ENCODE peak calls at places on chromosomes 16 and 17, in eight cellular contexts. R, L, P, O, S, A, J and E are unnamed samples.

GRCh38 chr17:7001562-7001961 is 5.7 kb downstream of the ALOX12 start:
- DNase-seq in A (no peak), O (no peak), P (no peak), R (no peak), S (peak), J (no peak), L (no peak), E (peak)

GRCh38 chr16:68784721-68785120 is 47.6 kb downstream of the CDH1 start:
- DNase-seq in O (no peak), S (no peak), P (no peak), A (no peak), L (no peak), R (no peak), J (no peak), E (no peak)

GRCh38 chr16:1125471-1125870 is 27.4 kb upstream of the CACNA1H start:
- DNase-seq in A (no peak), O (peak), P (no peak), L (peak), S (no peak), J (no peak), R (no peak), E (no peak)

GRCh38 chr16:77111057-77111456 is 79.9 kb upstream of the MON1B start:
- DNase-seq in S (no peak), A (no peak), O (no peak), L (no peak), J (no peak), R (no peak), P (no peak), E (no peak)

GRCh38 chr17:33284022-33284421 is 9.1 kb downstream of the ASIC2 start:
- DNase-seq in A (no peak), O (no peak), J (no peak), R (peak), P (no peak), S (peak), L (no peak), E (no peak)

GRCh38 chr16:74761665-74762064 is 13.0 kb downstream of the FA2H start:
- DNase-seq in A (no peak), P (no peak), S (no peak), L (no peak), R (no peak), O (no peak), J (no peak), E (no peak)

GRCh38 chr17:49108318-49108717 is 24.3 kb upstream of the B4GALNT2 start:
- DNase-seq in O (peak), R (no peak), P (no peak), L (no peak), J (no peak), A (no peak), S (no peak), E (no peak)

GRCh38 chr16:75241955-75242354 is 9.5 kb downstream of the BCAR1 start:
- DNase-seq in A (no peak), R (no peak), S (no peak), L (no peak), J (no peak), P (no peak), O (no peak), E (no peak)

GRCh38 chr16:60151987-60152386 is 1417.9 kb upstream of the GOT2 start:
- DNase-seq in P (no peak), L (no peak), A (no peak), S (no peak), J (no peak), R (no peak), O (no peak), E (no peak)

GRCh38 chr17:47223460-47223859 is 14.3 kb downstream of the MYL4 start:
- DNase-seq in L (no peak), O (no peak), R (no peak), P (no peak), S (no peak), A (no peak), J (no peak), E (no peak)

GRCh38 chr17:2042355-2042929 is 620 bp downstream of the OVCA2 start:
- DNase-seq in P (no peak), L (no peak), J (no peak), O (no peak), A (no peak), S (no peak), R (no peak), E (peak)

GRCh38 chr16:49883111-49883829 is 27.4 kb upstream of the ZNF423 start:
- DNase-seq in R (no peak), O (no peak), L (no peak), P (no peak), S (no peak), J (no peak), A (no peak), E (no peak)

GRCh38 chr17:76586741-76587487 is 1.3 kb upstream of the ST6GALNAC2 start:
- DNase-seq in L (no peak), O (no peak), R (no peak), A (no peak), J (no peak), P (no peak), S (no peak), E (no peak)

GRCh38 chr17:55348749-55349354 is 72.8 kb downstream of the MMD start:
- DNase-seq in J (peak), P (no peak), R (peak), L (peak), O (peak), S (peak), A (no peak), E (peak)

GRCh38 chr17:38886643-38887010 is 16.8 kb downstream of the LASP1 start:
- DNase-seq in P (no peak), S (no peak), R (no peak), O (no peak), A (no peak), L (no peak), J (no peak), E (no peak)

GRCh38 chr16:81435567-81435966 is 9.0 kb upstream of the CMIP start:
- DNase-seq in S (no peak), O (no peak), J (no peak), A (no peak), L (no peak), R (no peak), P (no peak), E (no peak)

GRCh38 chr16:27239026-27239425 is 29.5 kb downstream of the NSMCE1 start:
- DNase-seq in A (no peak), R (no peak), S (no peak), P (no peak), J (no peak), O (no peak), L (no peak), E (no peak)

GRCh38 chr16:11674818-11675560 is 6.7 kb downstream of the SNN start:
- DNase-seq in J (peak), S (peak), L (peak), A (no peak), P (no peak), O (no peak), R (no peak), E (no peak)

GRCh38 chr17:71765437-71765836 is 355.4 kb upstream of the SOX9 start:
- DNase-seq in R (no peak), O (no peak), P (no peak), A (no peak), L (no peak), S (no peak), J (no peak), E (no peak)

GRCh38 chr16:56356276-56357241 is 68.8 kb downstream of the AMFR start:
- DNase-seq in O (peak), A (peak), R (peak), S (peak), P (peak), L (peak), J (peak), E (peak)

GRCh38 chr17:39946551-39947330 is 16.1 kb upstream of the GSDMA start:
- DNase-seq in P (no peak), O (no peak), J (no peak), R (no peak), A (no peak), L (no peak), S (no peak), E (no peak)

GRCh38 chr16:65842067-65842466 is 524.4 kb upstream of the CDH5 start:
- DNase-seq in J (no peak), L (no peak), S (no peak), O (no peak), P (no peak), R (no peak), A (no peak), E (no peak)

GRCh38 chr17:76471498-76472257 is 4.3 kb downstream of the AANAT start:
- DNase-seq in O (no peak), L (no peak), P (no peak), A (no peak), S (no peak), R (no peak), J (no peak), E (no peak)

GRCh38 chr17:41811549-41812175 is at the start of gene P3H4:
- DNase-seq in S (peak), P (no peak), A (peak), R (peak), J (peak), L (peak), O (peak), E (peak)

GRCh38 chr16:74304835-74305176 is 8.2 kb downstream of the PSMD7 start:
- DNase-seq in A (no peak), R (no peak), O (no peak), L (no peak), J (no peak), P (no peak), S (no peak), E (no peak)

GRCh38 chr16:86578499-86579267 is at the start of gene FOXL1:
- DNase-seq in A (no peak), J (no peak), O (no peak), P (no peak), L (no peak), S (no peak), R (no peak), E (no peak)

GRCh38 chr17:31390426-31390747 is 1.1 kb upstream of the RAB11FIP4 start:
- DNase-seq in R (no peak), A (no peak), P (no peak), J (no peak), S (no peak), L (no peak), O (no peak), E (no peak)

GRCh38 chr17:5241861-5242671 is 7.4 kb upstream of the SCIMP start:
- DNase-seq in J (no peak), P (no peak), S (peak), A (no peak), L (no peak), R (no peak), O (no peak), E (no peak)

GRCh38 chr17:49003557-49004511 is 6.6 kb downstream of the IGF2BP1 start:
- DNase-seq in S (peak), P (no peak), A (no peak), L (no peak), R (no peak), J (no peak), O (no peak), E (peak)

GRCh38 chr16:51359141-51359960 is 208.3 kb upstream of the SALL1 start:
- DNase-seq in J (peak), S (no peak), L (no peak), O (no peak), P (no peak), R (peak), A (no peak), E (no peak)

GRCh38 chr16:74652249-74652648 is 14.4 kb downstream of the RFWD3 start:
- DNase-seq in R (no peak), O (no peak), J (no peak), S (no peak), P (no peak), A (no peak), L (no peak), E (no peak)

GRCh38 chr17:83118071-83118841 is 38.8 kb downstream of the METRNL start:
- DNase-seq in J (no peak), S (no peak), O (no peak), L (no peak), R (no peak), A (no peak), P (no peak), E (no peak)

GRCh38 chr16:53757971-53758609 is 54.1 kb downstream of the FTO start:
- DNase-seq in O (no peak), J (no peak), S (no peak), R (no peak), P (no peak), A (no peak), L (no peak), E (no peak)

GRCh38 chr16:48523415-48524204 is 86.4 kb downstream of the N4BP1 start:
- DNase-seq in S (no peak), O (no peak), A (no peak), L (no peak), R (no peak), P (no peak), J (no peak), E (no peak)

GRCh38 chr17:69729937-69730336 is 315.4 kb downstream of the MAP2K6 start:
- DNase-seq in O (peak), R (no peak), A (no peak), J (no peak), L (no peak), P (no peak), S (no peak), E (no peak)

GRCh38 chr16:4734730-4735575 is 616 bp downstream of the DNAAF8 start:
- DNase-seq in O (peak), A (peak), S (peak), P (peak), R (peak), L (peak), J (peak), E (peak)
- TF ChIP-seq POLR2A in O (peak), A (peak), S (peak), P (no peak), R (no peak), L (no peak), J (no peak), E (peak)

GRCh38 chr16:84726079-84726669 is 26.4 kb downstream of the USP10 start:
- DNase-seq in O (peak), L (peak), A (no peak), P (peak), S (peak), J (peak), R (peak), E (peak)
- TF ChIP-seq POLR2A in O (no peak), L (no peak), A (peak), P (no peak), S (no peak), J (no peak), R (no peak), E (no peak)

GRCh38 chr16:80391095-80391494 is 149.7 kb upstream of the DYNLRB2 start:
- DNase-seq in P (no peak), R (no peak), S (no peak), O (no peak), A (no peak), L (no peak), J (no peak), E (no peak)
- TF ChIP-seq POLR2A in P (no peak), R (no peak), S (no peak), O (no peak), A (no peak), L (no peak), J (no peak), E (no peak)

GRCh38 chr17:17496189-17497064 is at the start of gene RASD1:
- DNase-seq in P (no peak), R (peak), O (peak), A (peak), J (peak), L (no peak), S (peak), E (peak)
- TF ChIP-seq POLR2A in P (no peak), R (peak), O (peak), A (no peak), J (peak), L (no peak), S (peak), E (peak)